ENCODE peak calls at places on chromosomes 2 and 18, in seven cellular contexts. M is NCI-H460, S is stromal cell of bone marrow, Y is tibial artery, G is heart right ventricle, J is lower lobe of right lung, H is HS-5. L is an unnamed sample.

GRCh38 chr18:4335386-4335785 is 119.7 kb downstream of the DLGAP1 start:
- DNase-seq in J (no peak), H (no peak), G (no peak), Y (no peak), M (no peak), S (no peak), L (no peak)

GRCh38 chr2:241088376-241088775 is 13.7 kb downstream of the MTERF4 start:
- DNase-seq in H (no peak), G (no peak), M (no peak), J (no peak), Y (no peak), S (no peak), L (no peak)

GRCh38 chr2:150403457-150403856 is 84.0 kb downstream of the RND3 start:
- DNase-seq in J (no peak), M (no peak), Y (no peak), H (no peak), S (no peak), G (no peak), L (no peak)

GRCh38 chr2:185583058-185583816 is 155.4 kb upstream of the FSIP2 start:
- DNase-seq in S (peak), H (peak), J (no peak), M (peak), Y (no peak), G (no peak), L (peak)

GRCh38 chr2:207970138-207970824 is 55.0 kb downstream of the PLEKHM3 start:
- DNase-seq in Y (no peak), M (no peak), H (no peak), J (no peak), G (no peak), S (no peak), L (no peak)

GRCh38 chr2:224837558-224837957 is 121.4 kb upstream of the CCDC195 start:
- DNase-seq in H (peak), M (no peak), G (peak), S (peak), J (no peak), Y (no peak), L (peak)

GRCh38 chr2:1593371-1594205 is 150.7 kb downstream of the PXDN start:
- DNase-seq in Y (no peak), J (peak), S (peak), H (peak), G (no peak), M (no peak), L (no peak)

GRCh38 chr2:149566652-149567051 is 20.9 kb downstream of the MMADHC start:
- DNase-seq in G (no peak), M (no peak), Y (no peak), S (no peak), H (no peak), J (no peak), L (no peak)

GRCh38 chr2:240111253-240111652 is 24.9 kb downstream of the COPS9 start:
- DNase-seq in H (no peak), J (no peak), G (no peak), M (no peak), Y (no peak), S (no peak), L (no peak)

GRCh38 chr2:175355246-175355645 is 173.7 kb upstream of the ATP5MC3 start:
- DNase-seq in G (no peak), H (no peak), M (no peak), J (no peak), Y (no peak), S (no peak), L (no peak)

GRCh38 chr2:181937473-181937872 is 45.9 kb downstream of the ITPRID2 start:
- DNase-seq in J (no peak), S (peak), Y (no peak), M (no peak), H (no peak), G (no peak), L (peak)

GRCh38 chr2:18749912-18750526 is 160.7 kb upstream of the NT5C1B start:
- DNase-seq in M (peak), Y (peak), J (no peak), S (no peak), G (peak), H (peak), L (peak)

GRCh38 chr2:139643139-139643538 is 862.9 kb upstream of the NXPH2 start:
- DNase-seq in M (no peak), J (no peak), H (no peak), G (no peak), Y (no peak), S (no peak), L (no peak)

GRCh38 chr18:31610841-31611240 is 19.2 kb downstream of the TTR start:
- DNase-seq in H (no peak), Y (no peak), S (no peak), J (no peak), M (no peak), G (no peak), L (peak)

GRCh38 chr2:145909175-145909574 is 1389.3 kb upstream of the ZEB2 start:
- DNase-seq in Y (no peak), M (peak), S (no peak), G (no peak), J (no peak), H (no peak), L (no peak)

GRCh38 chr2:179020156-179020750 is 29.7 kb downstream of the CCDC141 start:
- DNase-seq in J (no peak), S (no peak), M (peak), G (no peak), Y (no peak), H (no peak), L (peak)

GRCh38 chr2:141331127-141331526 is 799.7 kb downstream of the LRP1B start:
- DNase-seq in J (no peak), Y (no peak), H (peak), G (no peak), M (peak), S (peak), L (no peak)

GRCh38 chr2:168196764-168197180 is 50.6 kb downstream of the STK39 start:
- DNase-seq in G (no peak), Y (no peak), S (no peak), H (no peak), J (no peak), M (no peak), L (no peak)

GRCh38 chr2:236273126-236273525 is 8.9 kb upstream of the ASB18 start:
- DNase-seq in M (no peak), J (no peak), H (no peak), S (no peak), G (no peak), Y (no peak), L (no peak)

GRCh38 chr18:582465-582864 is 2.3 kb downstream of the CETN1 start:
- DNase-seq in M (no peak), J (no peak), G (no peak), H (no peak), Y (no peak), S (no peak), L (no peak)

GRCh38 chr18:33560686-33561370 is 17.2 kb upstream of the ASXL3 start:
- DNase-seq in S (no peak), Y (no peak), G (no peak), H (peak), J (no peak), M (peak), L (no peak)

GRCh38 chr2:51597086-51597485 is 565.2 kb upstream of the NRXN1 start:
- DNase-seq in G (no peak), H (no peak), S (no peak), Y (no peak), J (no peak), M (no peak), L (no peak)

GRCh38 chr2:105646423-105647076 is 98.2 kb upstream of the NCK2 start:
- DNase-seq in J (no peak), H (no peak), Y (no peak), G (no peak), M (no peak), S (no peak), L (no peak)

GRCh38 chr18:11454021-11454420 is 155.4 kb upstream of the SLC35G4 start:
- DNase-seq in G (no peak), S (no peak), J (no peak), M (no peak), Y (no peak), H (no peak), L (no peak)

GRCh38 chr2:233498126-233498525 is 68.5 kb downstream of the USP40 start:
- DNase-seq in H (no peak), G (no peak), M (no peak), J (no peak), Y (no peak), S (no peak), L (no peak)

GRCh38 chr18:9643549-9643948 is 29.2 kb upstream of the PPP4R1 start:
- DNase-seq in H (peak), G (peak), S (peak), Y (no peak), J (no peak), M (peak), L (peak)

GRCh38 chr2:12169721-12170120 is 423.3 kb downstream of the LPIN1 start:
- DNase-seq in M (no peak), S (peak), J (no peak), G (peak), Y (peak), H (no peak), L (peak)

GRCh38 chr18:27652480-27653121 is 467.5 kb upstream of the CHST9 start:
- DNase-seq in M (no peak), H (no peak), Y (no peak), J (no peak), G (peak), S (no peak), L (no peak)

GRCh38 chr2:69911985-69912563 is 2.8 kb upstream of the MXD1 start:
- DNase-seq in H (no peak), J (no peak), G (peak), M (peak), Y (no peak), S (no peak), L (peak)

GRCh38 chr2:48233005-48233404 is 296.9 kb upstream of the STON1 start:
- DNase-seq in Y (no peak), G (no peak), S (no peak), M (no peak), J (no peak), H (no peak), L (no peak)

GRCh38 chr2:102735431-102736130 is 26.2 kb upstream of the TMEM182 start:
- DNase-seq in J (no peak), M (no peak), H (no peak), Y (no peak), S (no peak), G (no peak), L (no peak)

GRCh38 chr2:63680455-63680854 is 91.7 kb downstream of the MDH1 start:
- DNase-seq in Y (no peak), S (no peak), M (no peak), J (no peak), G (peak), H (no peak), L (no peak)